ENCODE peak calls at places on chromosomes 6 and 20, in five cellular contexts. R, X, B, S and Q are unnamed samples.

GRCh38 chr6:115914098-115914497 is 146.6 kb downstream of the FRK start:
- DNase-seq in B (no peak), R (no peak), S (no peak), X (no peak), Q (no peak)

GRCh38 chr20:8527998-8528397 is 395.9 kb downstream of the PLCB1 start:
- DNase-seq in R (no peak), X (no peak), S (no peak), B (no peak), Q (no peak)

GRCh38 chr20:63409834-63410435 is 48.8 kb upstream of the CHRNA4 start:
- DNase-seq in X (no peak), S (no peak), B (no peak), R (peak; percentile 69), Q (no peak)

GRCh38 chr6:150503586-150504339 is 95.9 kb upstream of the PLEKHG1 start:
- DNase-seq in S (no peak), X (no peak), R (no peak), B (no peak), Q (no peak)

GRCh38 chr20:19683168-19683567 is 74.9 kb upstream of the RIN2 start:
- DNase-seq in R (no peak), X (no peak), S (no peak), B (no peak), Q (no peak)

GRCh38 chr6:129695373-129696027 is 14.5 kb downstream of the ARHGAP18 start:
- DNase-seq in X (no peak), S (no peak), B (no peak), R (no peak), Q (no peak)

GRCh38 chr6:165721349-165721748 is 58.3 kb upstream of the PDE10A start:
- DNase-seq in X (no peak), R (no peak), S (no peak), B (no peak), Q (no peak)

GRCh38 chr20:62027698-62028321 is 37.9 kb downstream of the TAF4 start:
- DNase-seq in X (no peak), B (no peak), R (no peak), S (no peak), Q (no peak)

GRCh38 chr6:156848533-156848932 is 71.4 kb downstream of the ARID1B start:
- DNase-seq in R (no peak), X (no peak), S (no peak), B (no peak), Q (no peak)